ENCODE peak calls at places on chromosomes 6 and 20, in seven cellular contexts. E, K, Z, P, O, B and J are unnamed samples. For H3K36me3, the result is how much of the 10 kb centered on the place peaks cover.

GRCh38 chr20:10558635-10559187 is 115.1 kb downstream of the JAG1 start:
- DNase-seq in P (no peak), E (no peak), K (peak), B (no peak), O (peak), Z (no peak), J (no peak)

GRCh38 chr6:131761061-131761761 is 46.6 kb upstream of the ENPP1 start:
- DNase-seq in P (no peak), E (no peak), B (no peak), Z (no peak), K (no peak), O (peak), J (no peak)

GRCh38 chr6:5950448-5950847 is 56.3 kb downstream of the NRN1 start:
- DNase-seq in P (no peak), E (peak), O (peak), Z (no peak), K (no peak), B (no peak), J (peak)

GRCh38 chr20:35708502-35708901 is 9.3 kb downstream of the ROMO1 start:
- DNase-seq in P (no peak), Z (no peak), B (no peak), K (no peak), O (no peak), E (no peak), J (no peak)

GRCh38 chr6:110490110-110490509 is 13.7 kb upstream of the SLC22A16 start:
- DNase-seq in O (no peak), P (no peak), E (no peak), K (no peak), Z (no peak), B (no peak), J (no peak)

GRCh38 chr6:148203281-148203925 is 139.2 kb upstream of the SASH1 start:
- DNase-seq in Z (no peak), E (no peak), B (no peak), K (no peak), P (no peak), O (no peak), J (no peak)

GRCh38 chr6:39493174-39493573 is 170.7 kb upstream of the KCNK16 start:
- DNase-seq in P (no peak), Z (no peak), O (peak), K (no peak), B (no peak), E (no peak), J (no peak)

GRCh38 chr6:143288923-143289322 is 161.6 kb downstream of the ADAT2 start:
- DNase-seq in E (no peak), K (no peak), Z (no peak), O (no peak), B (no peak), P (no peak), J (no peak)

GRCh38 chr6:21999012-21999528 is 297.8 kb downstream of the PRL start:
- DNase-seq in Z (no peak), K (no peak), E (peak), B (no peak), O (no peak), P (no peak), J (no peak)

GRCh38 chr6:144581807-144582537 is 296.8 kb downstream of the UTRN start:
- DNase-seq in B (peak), E (peak), K (no peak), O (peak), Z (no peak), P (no peak), J (peak)

GRCh38 chr6:19137419-19138035 is 699.6 kb upstream of the ID4 start:
- DNase-seq in O (peak), B (no peak), E (no peak), K (no peak), Z (no peak), P (no peak), J (no peak)

GRCh38 chr20:41412324-41412723 is 45.7 kb upstream of the EMILIN3 start:
- DNase-seq in O (no peak), K (no peak), Z (no peak), B (no peak), E (no peak), P (no peak), J (no peak)

GRCh38 chr20:16641511-16641910 is 68.3 kb upstream of the KIF16B start:
- DNase-seq in K (no peak), E (no peak), Z (no peak), P (no peak), O (no peak), B (no peak), J (no peak)

GRCh38 chr6:31718294-31718693 is 3.1 kb downstream of the LY6G6D start:
- DNase-seq in E (no peak), B (no peak), K (no peak), Z (no peak), P (no peak), O (peak), J (no peak)

GRCh38 chr6:157669747-157670216 is 153.3 kb upstream of the SNX9 start:
- DNase-seq in K (peak), Z (peak), O (peak), P (peak), E (peak), B (no peak), J (peak)

GRCh38 chr20:23078351-23078993 is 7.7 kb downstream of the CD93 start:
- DNase-seq in Z (no peak), E (no peak), P (no peak), K (no peak), O (no peak), B (no peak), J (peak)

GRCh38 chr20:17615645-17616479 is 46.0 kb downstream of the DSTN start:
- DNase-seq in Z (peak), B (no peak), K (no peak), P (peak), O (no peak), E (no peak), J (no peak)

DNA sequence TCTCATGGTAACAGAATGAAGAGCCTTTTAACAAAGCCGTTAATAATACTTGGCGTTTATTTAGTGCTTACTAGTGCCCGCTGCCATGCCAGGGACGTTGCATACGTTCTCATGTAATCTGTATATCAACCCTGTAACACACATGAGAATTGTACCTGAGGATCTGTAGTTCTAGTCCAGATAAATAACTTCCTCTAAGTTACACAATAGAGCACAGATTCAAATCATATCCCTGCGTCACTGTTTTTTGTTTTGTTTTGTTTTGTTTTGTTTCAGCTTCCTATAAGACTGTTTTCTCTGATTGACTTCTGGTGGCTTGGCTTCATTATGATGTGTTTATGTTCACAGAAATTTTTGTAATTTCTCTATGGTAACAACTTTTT is 553 bp downstream of the ZSCAN16 start:
- DNase-seq in K (no peak), P (no peak), E (no peak), B (no peak), O (no peak), Z (no peak), J (no peak)
- H3K36me3 ChIP-seq in K (half or more), P (under half), E (half or more), B (half or more), O (under half), Z (half or more), J (under half)

DNA sequence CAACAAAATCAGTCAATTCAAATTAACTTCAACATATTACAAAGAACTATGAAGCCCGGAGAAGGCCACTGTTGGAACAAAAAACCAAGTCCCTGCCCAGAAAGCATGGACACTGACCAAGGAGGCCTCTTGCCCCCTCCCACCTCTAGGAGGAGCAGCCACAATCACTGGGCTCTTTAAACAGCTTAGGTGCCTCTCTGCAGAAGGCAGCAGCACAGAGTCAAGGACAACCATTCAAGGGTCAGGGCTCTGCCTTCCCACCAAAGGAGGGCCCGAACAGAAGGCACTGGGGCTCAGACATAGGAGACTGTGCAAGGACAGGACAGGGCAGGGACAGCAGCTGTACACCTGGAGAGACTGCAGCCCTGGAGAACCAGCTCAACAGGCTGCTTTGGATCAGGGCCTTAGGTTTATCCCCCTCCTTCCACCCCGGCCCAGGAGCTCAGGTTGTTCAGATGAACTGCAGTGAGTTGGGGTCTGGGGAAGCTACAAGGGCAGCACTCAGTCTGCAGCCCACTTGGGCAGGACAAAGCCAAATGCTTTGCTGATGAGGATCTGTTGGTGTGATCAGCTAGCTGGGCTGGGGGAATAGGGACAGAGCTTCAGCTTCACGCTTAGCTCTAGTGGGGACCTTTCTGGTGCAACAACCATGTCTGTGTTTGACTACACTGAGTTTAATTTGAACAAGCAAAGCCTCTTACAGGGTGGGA is 17.8 kb downstream of the TOMM34 start:
- DNase-seq in P (no peak), E (no peak), Z (no peak), K (no peak), B (no peak), O (no peak), J (peak)
- H3K36me3 ChIP-seq in P (under half), E (half or more), Z (half or more), K (half or more), B (half or more), O (half or more), J (under half)

GRCh38 chr20:2653511-2654383 is 1.3 kb downstream of the NOP56 start:
- DNase-seq in P (no peak), Z (no peak), B (no peak), E (no peak), K (no peak), O (no peak), J (no peak)

GRCh38 chr20:2655331-2656116 is 3.1 kb downstream of the NOP56 start:
- DNase-seq in K (no peak), P (no peak), Z (no peak), O (no peak), B (no peak), E (no peak), J (no peak)

GRCh38 chr20:2652724-2653510 is 485 bp downstream of the NOP56 start:
- DNase-seq in Z (no peak), K (no peak), B (no peak), P (no peak), E (no peak), O (no peak), J (peak)

GRCh38 chr20:2654831-2655230 is 2.4 kb downstream of the NOP56 start:
- DNase-seq in Z (no peak), O (no peak), E (no peak), P (no peak), K (no peak), B (no peak), J (no peak)

GRCh38 chr20:2654384-2654822 is 2.0 kb downstream of the NOP56 start:
- DNase-seq in P (no peak), B (no peak), Z (no peak), O (no peak), K (no peak), E (no peak), J (no peak)
- H3K36me3 ChIP-seq in P (under half), B (half or more), Z (half or more), O (half or more), K (half or more), E (half or more), J (under half)

DNA sequence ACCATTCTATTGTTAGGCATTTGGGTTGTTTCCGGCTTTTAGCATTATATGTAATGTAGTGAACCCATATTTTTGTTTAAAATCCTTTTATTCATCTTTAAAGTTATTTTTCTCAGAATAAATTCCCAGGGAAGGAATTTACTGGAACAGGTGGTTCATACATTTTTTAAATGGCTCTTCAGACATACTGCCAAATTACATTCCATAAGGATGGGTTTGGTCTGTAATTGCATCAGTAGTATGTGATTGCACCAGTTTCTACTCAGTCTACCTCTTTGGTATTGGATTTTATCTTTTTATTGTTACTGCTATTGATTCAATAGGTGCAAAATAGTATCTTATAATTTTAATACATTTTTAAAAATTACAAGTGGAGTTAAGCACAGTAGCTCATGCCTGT is 27.2 kb downstream of the BRPF3 start:
- DNase-seq in P (no peak), E (no peak), Z (no peak), O (no peak), K (no peak), B (no peak), J (no peak)
- H3K36me3 ChIP-seq in P (under half), E (half or more), Z (half or more), O (under half), K (half or more), B (half or more), J (under half)

GRCh38 chr6:28218312-28219248 is 6.5 kb upstream of the ZSCAN9 start:
- DNase-seq in K (peak), E (peak), B (peak), Z (peak), O (peak), P (peak), J (peak)

GRCh38 chr6:28215425-28215824 is 9.7 kb upstream of the ZSCAN9 start:
- DNase-seq in P (no peak), K (no peak), B (no peak), E (no peak), O (no peak), Z (no peak), J (no peak)

GRCh38 chr6:28220164-28221133 is 4.6 kb upstream of the ZSCAN9 start:
- DNase-seq in O (peak), Z (no peak), K (no peak), E (no peak), P (no peak), B (no peak), J (no peak)

GRCh38 chr6:28213213-28213523 is 11.9 kb upstream of the ZSCAN9 start:
- DNase-seq in K (no peak), P (no peak), O (no peak), E (no peak), B (no peak), Z (no peak), J (no peak)

GRCh38 chr6:28217890-28218289 is 7.2 kb upstream of the ZSCAN9 start:
- DNase-seq in Z (no peak), B (no peak), P (no peak), O (no peak), K (no peak), E (no peak), J (no peak)
- H3K36me3 ChIP-seq in Z (under half), B (under half), P (under half), O (under half), K (under half), E (under half), J (under half)